ENCODE peak calls at places on chromosome 11, in four cellular contexts. One of them, this sample, is unnamed. For H3K27me3 and H3K4me1, the result is how much of the 10 kb centered on the place peaks cover.

GRCh38 chr11:126140932-126141291 is 70.5 kb downstream of the RPUSD4 start:
- DNase-seq in HAP-1: no peak
- DNase-seq in CD8-positive, alpha-beta memory T cell: no peak
- DNase-seq in HCT116: no peak
- DNase-seq in this sample: no peak

GRCh38 chr11:123286761-123287160 is 91.7 kb upstream of the CLMP start:
- DNase-seq in CD8-positive, alpha-beta memory T cell: no peak
- DNase-seq in HCT116: no peak
- DNase-seq in HAP-1: no peak
- DNase-seq in this sample: no peak

GRCh38 chr11:5689551-5689983 is at the start of gene TRIM22:
- DNase-seq in HCT116: no peak
- DNase-seq in HAP-1: peak
- DNase-seq in CD8-positive, alpha-beta memory T cell: peak
- DNase-seq in this sample: peak

GRCh38 chr11:2830030-2830812 is 55.4 kb downstream of the CDKN1C start:
- DNase-seq in HCT116: no peak
- DNase-seq in HAP-1: no peak
- DNase-seq in CD8-positive, alpha-beta memory T cell: no peak
- DNase-seq in this sample: no peak

GRCh38 chr11:123381817-123382554 is 48.1 kb upstream of the GRAMD1B start:
- DNase-seq in HCT116: no peak
- DNase-seq in HAP-1: no peak
- DNase-seq in CD8-positive, alpha-beta memory T cell: no peak
- DNase-seq in this sample: no peak

GRCh38 chr11:43969543-43969942 is 27.1 kb downstream of the C11orf96 start:
- DNase-seq in HAP-1: no peak
- DNase-seq in CD8-positive, alpha-beta memory T cell: no peak
- DNase-seq in HCT116: no peak
- DNase-seq in this sample: no peak

GRCh38 chr11:95977534-95978174 is 53.7 kb upstream of the MTMR2 start:
- DNase-seq in HAP-1: no peak
- DNase-seq in HCT116: no peak
- DNase-seq in CD8-positive, alpha-beta memory T cell: no peak
- DNase-seq in this sample: no peak

GRCh38 chr11:112785104-112785503 is 176.1 kb upstream of the NCAM1 start:
- DNase-seq in CD8-positive, alpha-beta memory T cell: no peak
- DNase-seq in HAP-1: no peak
- DNase-seq in HCT116: no peak
- DNase-seq in this sample: no peak

GRCh38 chr11:74699615-74700396 is 31.4 kb downstream of the CHRDL2 start:
- DNase-seq in HAP-1: no peak
- DNase-seq in HCT116: no peak
- DNase-seq in CD8-positive, alpha-beta memory T cell: no peak
- DNase-seq in this sample: no peak

GRCh38 chr11:115159122-115159665 is 345.0 kb downstream of the CADM1 start:
- DNase-seq in HAP-1: no peak
- DNase-seq in CD8-positive, alpha-beta memory T cell: no peak
- DNase-seq in HCT116: no peak
- DNase-seq in this sample: no peak

GRCh38 chr11:86288776-86289507 is 13.1 kb upstream of the HIKESHI start:
- DNase-seq in HAP-1: no peak
- DNase-seq in CD8-positive, alpha-beta memory T cell: no peak
- DNase-seq in HCT116: no peak
- DNase-seq in this sample: no peak

GRCh38 chr11:44243633-44244343 is 66.2 kb downstream of the ALX4 start:
- DNase-seq in CD8-positive, alpha-beta memory T cell: no peak
- DNase-seq in HAP-1: peak
- DNase-seq in HCT116: no peak
- DNase-seq in this sample: no peak

GRCh38 chr11:106473089-106473722 is 395.7 kb downstream of the AASDHPPT start:
- DNase-seq in HAP-1: no peak
- DNase-seq in HCT116: no peak
- DNase-seq in CD8-positive, alpha-beta memory T cell: no peak
- DNase-seq in this sample: no peak

GRCh38 chr11:117525866-117526265 is 198.2 kb downstream of the CEP164 start:
- DNase-seq in CD8-positive, alpha-beta memory T cell: no peak
- DNase-seq in HAP-1: no peak
- DNase-seq in HCT116: no peak
- DNase-seq in this sample: no peak

GRCh38 chr11:3375552-3375951 is 3.4 kb downstream of the ZNF195 start:
- DNase-seq in CD8-positive, alpha-beta memory T cell: no peak
- DNase-seq in HCT116: no peak
- DNase-seq in HAP-1: no peak
- DNase-seq in this sample: no peak

GRCh38 chr11:44525473-44526252 is 39.8 kb upstream of the CD82 start:
- DNase-seq in HAP-1: no peak
- DNase-seq in HCT116: no peak
- DNase-seq in CD8-positive, alpha-beta memory T cell: no peak
- DNase-seq in this sample: no peak

GRCh38 chr11:25065711-25066110 is 568.9 kb downstream of the LUZP2 start:
- DNase-seq in HCT116: no peak
- DNase-seq in HAP-1: no peak
- DNase-seq in CD8-positive, alpha-beta memory T cell: no peak
- DNase-seq in this sample: no peak

GRCh38 chr11:27699926-27700350 is 317 bp downstream of the BDNF start:
- DNase-seq in CD8-positive, alpha-beta memory T cell: no peak
- DNase-seq in HCT116: no peak
- DNase-seq in HAP-1: no peak
- DNase-seq in this sample: no peak

GRCh38 chr11:92329644-92330043 is 105.0 kb downstream of the FAT3 start:
- DNase-seq in HCT116: no peak
- DNase-seq in CD8-positive, alpha-beta memory T cell: no peak
- DNase-seq in HAP-1: no peak
- DNase-seq in this sample: no peak

GRCh38 chr11:118914178-118914918 is 11.4 kb downstream of the BCL9L start:
- DNase-seq in HAP-1: no peak
- DNase-seq in HCT116: no peak
- DNase-seq in CD8-positive, alpha-beta memory T cell: peak
- DNase-seq in this sample: peak

GRCh38 chr11:125167954-125168821 is 3.6 kb downstream of the PKNOX2 start:
- DNase-seq in HAP-1: peak
- DNase-seq in CD8-positive, alpha-beta memory T cell: no peak
- DNase-seq in HCT116: no peak
- DNase-seq in this sample: no peak

GRCh38 chr11:73236879-73237278 is 18.8 kb downstream of the P2RY2 start:
- DNase-seq in HAP-1: no peak
- DNase-seq in CD8-positive, alpha-beta memory T cell: no peak
- DNase-seq in HCT116: peak
- DNase-seq in this sample: no peak

GRCh38 chr11:3913921-3914320 is 58.5 kb downstream of the STIM1 start:
- DNase-seq in HAP-1: no peak
- DNase-seq in HCT116: no peak
- DNase-seq in CD8-positive, alpha-beta memory T cell: no peak
- DNase-seq in this sample: no peak

GRCh38 chr11:35619754-35620640 is 1.7 kb downstream of the FJX1 start:
- DNase-seq in HAP-1: no peak
- DNase-seq in HCT116: no peak
- DNase-seq in CD8-positive, alpha-beta memory T cell: no peak
- DNase-seq in this sample: no peak

GRCh38 chr11:76329084-76329648 is 51.8 kb downstream of the THAP12 start:
- DNase-seq in HAP-1: no peak
- DNase-seq in CD8-positive, alpha-beta memory T cell: no peak
- DNase-seq in HCT116: peak
- DNase-seq in this sample: no peak

GRCh38 chr11:72777755-72778278 is 16.0 kb downstream of the STARD10 start:
- DNase-seq in CD8-positive, alpha-beta memory T cell: no peak
- DNase-seq in HAP-1: no peak
- DNase-seq in HCT116: no peak
- DNase-seq in this sample: no peak

GRCh38 chr11:118234833-118235232 is 10.0 kb upstream of the JAML start:
- DNase-seq in HCT116: no peak
- DNase-seq in HAP-1: no peak
- DNase-seq in CD8-positive, alpha-beta memory T cell: no peak
- DNase-seq in this sample: no peak

GRCh38 chr11:45045692-45046471 is 95.2 kb upstream of the TP53I11 start:
- DNase-seq in HAP-1: no peak
- DNase-seq in HCT116: peak
- DNase-seq in CD8-positive, alpha-beta memory T cell: no peak
- DNase-seq in this sample: no peak

GRCh38 chr11:78417888-78418583 is 416 bp upstream of the GAB2 start:
- DNase-seq in HAP-1: peak
- DNase-seq in CD8-positive, alpha-beta memory T cell: peak
- DNase-seq in HCT116: peak
- DNase-seq in this sample: peak

GRCh38 chr11:119991669-119992068 is 146.2 kb downstream of the TRIM29 start:
- DNase-seq in CD8-positive, alpha-beta memory T cell: no peak
- DNase-seq in HAP-1: no peak
- DNase-seq in HCT116: no peak
- DNase-seq in this sample: no peak

GRCh38 chr11:2524446-2525165 is 79.8 kb downstream of the KCNQ1 start:
- DNase-seq in HCT116: no peak
- DNase-seq in CD8-positive, alpha-beta memory T cell: no peak
- DNase-seq in HAP-1: no peak
- DNase-seq in this sample: no peak

GRCh38 chr11:31655483-31655882 is 145.9 kb downstream of the ELP4 start:
- DNase-seq in HAP-1: no peak
- DNase-seq in CD8-positive, alpha-beta memory T cell: no peak
- DNase-seq in HCT116: peak
- DNase-seq in this sample: no peak

GRCh38 chr11:71438650-71439049 is 9.5 kb downstream of the DHCR7 start:
- DNase-seq in HCT116: no peak
- DNase-seq in HAP-1: no peak
- DNase-seq in CD8-positive, alpha-beta memory T cell: no peak
- DNase-seq in this sample: no peak

GRCh38 chr11:61954106-61955030 is 4.2 kb downstream of the BEST1 start:
- DNase-seq in HCT116: no peak
- DNase-seq in HAP-1: no peak
- DNase-seq in CD8-positive, alpha-beta memory T cell: no peak
- DNase-seq in this sample: no peak

DNA sequence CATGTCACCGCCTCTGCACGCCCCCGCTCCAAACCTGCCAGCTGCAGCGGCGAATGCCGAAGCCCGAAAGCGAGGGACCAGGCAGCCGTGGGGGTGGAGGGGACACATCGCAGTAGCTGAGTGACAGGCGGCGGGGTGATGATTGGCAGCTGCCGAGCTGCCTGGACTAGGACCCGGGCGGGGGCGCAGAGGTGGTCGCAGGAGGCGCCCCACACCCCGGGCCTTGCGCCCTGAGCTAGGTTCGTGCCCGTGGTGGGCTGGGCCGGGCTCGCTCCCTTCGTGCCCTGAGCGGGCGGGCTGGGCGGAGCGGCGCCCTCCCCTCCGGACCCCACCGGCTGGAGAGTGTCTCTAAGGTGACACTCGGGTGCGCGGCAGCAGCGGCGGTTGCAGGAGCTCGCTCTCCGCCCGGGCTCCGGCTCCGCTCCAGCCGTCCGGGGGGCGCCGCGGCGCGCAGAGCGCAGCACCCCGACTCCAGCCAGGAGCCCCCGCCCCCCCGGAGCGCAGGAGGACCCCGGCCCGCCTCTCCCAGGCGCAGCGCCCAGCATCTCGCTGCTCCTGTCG is 14.6 kb upstream of the DGKZ start:
- DNase-seq in HCT116: no peak
- DNase-seq in CD8-positive, alpha-beta memory T cell: peak
- DNase-seq in HAP-1: no peak
- DNase-seq in this sample: no peak
- H3K27me3 ChIP-seq in HCT116: under half
- H3K27me3 ChIP-seq in CD8-positive, alpha-beta memory T cell: under half
- H3K27me3 ChIP-seq in HAP-1: under half
- H3K27me3 ChIP-seq in this sample: under half

GRCh38 chr11:12538889-12539421 is 135.3 kb upstream of the TEAD1 start:
- DNase-seq in HCT116: no peak
- DNase-seq in CD8-positive, alpha-beta memory T cell: no peak
- DNase-seq in HAP-1: no peak
- DNase-seq in this sample: no peak

GRCh38 chr11:12539570-12539969 is 134.7 kb upstream of the TEAD1 start:
- DNase-seq in HCT116: no peak
- DNase-seq in HAP-1: no peak
- DNase-seq in CD8-positive, alpha-beta memory T cell: no peak
- DNase-seq in this sample: no peak

GRCh38 chr11:12540913-12541587 is 133.2 kb upstream of the TEAD1 start:
- DNase-seq in CD8-positive, alpha-beta memory T cell: no peak
- DNase-seq in HAP-1: no peak
- DNase-seq in HCT116: no peak
- DNase-seq in this sample: no peak

GRCh38 chr11:12541588-12542151 is 132.6 kb upstream of the TEAD1 start:
- DNase-seq in CD8-positive, alpha-beta memory T cell: no peak
- DNase-seq in HCT116: no peak
- DNase-seq in HAP-1: no peak
- DNase-seq in this sample: no peak

GRCh38 chr11:12540075-12540685 is 134.0 kb upstream of the TEAD1 start:
- DNase-seq in HAP-1: no peak
- DNase-seq in HCT116: peak
- DNase-seq in CD8-positive, alpha-beta memory T cell: no peak
- DNase-seq in this sample: no peak
- H3K4me1 ChIP-seq in HAP-1: under half
- H3K4me1 ChIP-seq in HCT116: under half
- H3K4me1 ChIP-seq in CD8-positive, alpha-beta memory T cell: under half
- H3K4me1 ChIP-seq in this sample: under half

GRCh38 chr11:94751806-94752205 is 16.4 kb upstream of the AMOTL1 start:
- DNase-seq in HAP-1: no peak
- DNase-seq in CD8-positive, alpha-beta memory T cell: no peak
- DNase-seq in HCT116: no peak
- DNase-seq in this sample: no peak
- H3K27me3 ChIP-seq in HAP-1: under half
- H3K27me3 ChIP-seq in CD8-positive, alpha-beta memory T cell: under half
- H3K27me3 ChIP-seq in HCT116: under half
- H3K27me3 ChIP-seq in this sample: under half

DNA sequence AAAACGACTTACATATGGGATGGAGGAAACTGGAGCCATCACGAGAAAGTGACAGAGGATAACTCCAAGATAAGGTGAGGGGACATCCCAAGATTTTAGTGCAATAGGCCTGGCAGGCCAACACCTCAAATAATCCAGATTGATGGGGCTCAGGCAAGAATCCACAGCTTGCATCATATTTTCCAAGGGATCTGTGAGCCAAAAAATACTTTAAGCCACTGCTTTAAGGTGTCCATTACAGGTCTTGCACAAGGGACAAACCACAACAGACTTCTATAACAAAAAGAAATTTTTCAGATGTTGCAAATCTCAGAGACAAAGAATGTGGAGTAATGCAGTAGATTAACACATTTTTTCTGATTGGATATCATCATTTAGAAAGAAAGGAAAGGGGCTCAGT is 45.6 kb downstream of the DENND5A start:
- DNase-seq in HCT116: no peak
- DNase-seq in HAP-1: peak
- DNase-seq in CD8-positive, alpha-beta memory T cell: no peak
- DNase-seq in this sample: no peak
- H3K4me1 ChIP-seq in HCT116: under half
- H3K4me1 ChIP-seq in HAP-1: under half
- H3K4me1 ChIP-seq in CD8-positive, alpha-beta memory T cell: under half
- H3K4me1 ChIP-seq in this sample: under half

DNA sequence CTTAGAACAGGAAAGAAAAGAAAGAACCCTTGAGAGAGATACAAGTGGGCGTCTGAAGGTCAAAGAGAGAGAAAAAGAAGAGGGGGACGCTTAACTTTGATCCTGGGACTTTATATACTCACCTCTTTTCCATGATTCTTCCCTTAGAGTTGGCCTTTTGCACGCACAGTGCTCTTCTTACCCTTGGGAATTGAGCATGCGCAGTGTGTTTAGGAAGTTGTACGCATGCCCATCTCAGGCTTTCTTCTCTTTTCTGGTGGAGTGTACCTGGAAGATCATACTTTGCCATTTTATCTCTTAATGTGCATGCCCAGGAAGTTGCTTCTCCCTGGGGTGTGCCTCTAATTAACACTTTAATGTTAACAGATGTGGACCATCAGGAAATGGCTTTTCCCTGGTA is 229.6 kb upstream of the ANO3 start:
- DNase-seq in HCT116: no peak
- DNase-seq in CD8-positive, alpha-beta memory T cell: no peak
- DNase-seq in HAP-1: no peak
- DNase-seq in this sample: no peak
- H3K27me3 ChIP-seq in HCT116: under half
- H3K27me3 ChIP-seq in CD8-positive, alpha-beta memory T cell: under half
- H3K27me3 ChIP-seq in HAP-1: under half
- H3K27me3 ChIP-seq in this sample: under half